ENCODE peak calls at places on chromosomes 3 and 15, in four cellular contexts. N is HepG2, K is A549, Z is K562. Y is an unnamed sample.

GRCh38 chr15:42721016-42721415 is 15.9 kb downstream of the CDAN1 start:
- DNase-seq in N (no peak), K (no peak), Z (no peak), Y (no peak)

GRCh38 chr15:67854358-67854757 is 14.5 kb upstream of the RNU6-1 start:
- DNase-seq in N (peak; percentile 72), K (no peak), Z (no peak), Y (no peak)

GRCh38 chr3:114519415-114519814 is 225.6 kb downstream of the TIGIT start:
- DNase-seq in N (no peak), K (peak; percentile 4), Z (no peak), Y (peak; percentile 17)

GRCh38 chr15:92524161-92524560 is 130.5 kb downstream of the ST8SIA2 start:
- DNase-seq in N (no peak), K (no peak), Z (no peak), Y (no peak)

GRCh38 chr3:113186566-113186965 is 24.8 kb upstream of the BOC start:
- DNase-seq in N (no peak), K (no peak), Z (no peak), Y (no peak)

GRCh38 chr3:8869613-8870012 is 93.7 kb downstream of the RAD18 start:
- DNase-seq in N (peak; percentile 77), K (peak; percentile 83), Z (no peak), Y (no peak)

GRCh38 chr15:43190178-43190577 is 5.0 kb downstream of the CCNDBP1 start:
- DNase-seq in N (no peak), K (no peak), Z (no peak), Y (no peak)

GRCh38 chr3:50324351-50325144 is 2.0 kb upstream of the HYAL2 start:
- DNase-seq in N (peak; percentile 88), K (peak; percentile 78), Z (peak; percentile 77), Y (peak; percentile 94)

GRCh38 chr3:41405466-41405865 is 206.2 kb downstream of the CTNNB1 start:
- DNase-seq in N (no peak), K (no peak), Z (no peak), Y (no peak)

GRCh38 chr15:99275525-99276128 is 24.3 kb downstream of the LRRC28 start:
- DNase-seq in N (no peak), K (no peak), Z (no peak), Y (peak; percentile 22)

GRCh38 chr3:127997961-127998360 is 54.3 kb upstream of the SEC61A1 start:
- DNase-seq in N (peak; percentile 90), K (no peak), Z (no peak), Y (no peak)

GRCh38 chr3:133464573-133464972 is 64.7 kb downstream of the BFSP2 start:
- DNase-seq in N (no peak), K (no peak), Z (no peak), Y (no peak)
- TF ChIP-seq USF2 in N (no peak), K (no peak), Z (no peak), Y (no peak)

GRCh38 chr3:46646700-46647099 is 34.4 kb downstream of the FAM240A start:
- DNase-seq in N (no peak), K (no peak), Z (no peak), Y (no peak)
- TF ChIP-seq HMGXB4 in N (no peak), K (no peak), Z (no peak), Y (no peak)

GRCh38 chr15:77507151-77507847 is 86.6 kb downstream of the HMG20A start:
- DNase-seq in N (no peak), K (no peak), Z (no peak), Y (no peak)
- TF ChIP-seq USF2 in N (no peak), K (no peak), Z (no peak), Y (no peak)

GRCh38 chr15:101675015-101675414 is 22.8 kb upstream of the TM2D3 start:
- DNase-seq in N (no peak), K (no peak), Z (no peak), Y (no peak)

GRCh38 chr15:101675796-101676582 is 23.8 kb upstream of the TM2D3 start:
- DNase-seq in N (no peak), K (peak; percentile 34), Z (no peak), Y (no peak)

GRCh38 chr15:101669744-101670143 is 17.6 kb upstream of the TM2D3 start:
- DNase-seq in N (no peak), K (no peak), Z (no peak), Y (no peak)

GRCh38 chr15:101676965-101677364 is 24.8 kb upstream of the TM2D3 start:
- DNase-seq in N (no peak), K (no peak), Z (no peak), Y (no peak)

DNA sequence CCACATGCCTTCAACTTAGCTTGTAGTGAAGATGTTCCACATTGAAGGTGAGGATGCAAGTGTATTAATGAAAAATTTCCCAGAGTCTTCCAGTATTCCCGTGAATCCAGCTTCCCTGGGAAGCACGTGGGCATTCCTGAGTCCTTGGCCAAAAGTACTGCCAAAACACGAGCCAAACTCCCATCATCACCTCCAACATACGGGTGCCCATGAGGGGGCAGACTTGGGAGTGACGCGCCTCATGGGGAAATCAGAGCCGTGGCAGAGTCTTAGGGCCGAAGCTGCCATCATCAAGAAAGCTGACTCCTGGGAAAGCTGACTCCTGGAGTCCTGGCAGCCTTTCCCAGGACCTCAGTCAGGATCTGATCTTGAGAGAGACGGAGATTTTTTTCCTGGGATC is 20.1 kb upstream of the TM2D3 start:
- DNase-seq in N (no peak), K (no peak), Z (no peak), Y (peak; percentile 17)
- TF ChIP-seq HMGXB4 in N (no peak), K (no peak), Z (no peak), Y (no peak)

GRCh38 chr3:142958707-142959106 is 4.8 kb downstream of the PAQR9 start:
- DNase-seq in N (no peak), K (peak; percentile 36), Z (peak; percentile 47), Y (no peak)
- TF ChIP-seq USF2 in N (no peak), K (no peak), Z (no peak), Y (no peak)

GRCh38 chr3:89104499-89104898 is 2.9 kb upstream of the EPHA3 start:
- DNase-seq in N (no peak), K (no peak), Z (no peak), Y (no peak)
- TF ChIP-seq HMGXB4 in N (no peak), K (no peak), Z (no peak), Y (no peak)

DNA sequence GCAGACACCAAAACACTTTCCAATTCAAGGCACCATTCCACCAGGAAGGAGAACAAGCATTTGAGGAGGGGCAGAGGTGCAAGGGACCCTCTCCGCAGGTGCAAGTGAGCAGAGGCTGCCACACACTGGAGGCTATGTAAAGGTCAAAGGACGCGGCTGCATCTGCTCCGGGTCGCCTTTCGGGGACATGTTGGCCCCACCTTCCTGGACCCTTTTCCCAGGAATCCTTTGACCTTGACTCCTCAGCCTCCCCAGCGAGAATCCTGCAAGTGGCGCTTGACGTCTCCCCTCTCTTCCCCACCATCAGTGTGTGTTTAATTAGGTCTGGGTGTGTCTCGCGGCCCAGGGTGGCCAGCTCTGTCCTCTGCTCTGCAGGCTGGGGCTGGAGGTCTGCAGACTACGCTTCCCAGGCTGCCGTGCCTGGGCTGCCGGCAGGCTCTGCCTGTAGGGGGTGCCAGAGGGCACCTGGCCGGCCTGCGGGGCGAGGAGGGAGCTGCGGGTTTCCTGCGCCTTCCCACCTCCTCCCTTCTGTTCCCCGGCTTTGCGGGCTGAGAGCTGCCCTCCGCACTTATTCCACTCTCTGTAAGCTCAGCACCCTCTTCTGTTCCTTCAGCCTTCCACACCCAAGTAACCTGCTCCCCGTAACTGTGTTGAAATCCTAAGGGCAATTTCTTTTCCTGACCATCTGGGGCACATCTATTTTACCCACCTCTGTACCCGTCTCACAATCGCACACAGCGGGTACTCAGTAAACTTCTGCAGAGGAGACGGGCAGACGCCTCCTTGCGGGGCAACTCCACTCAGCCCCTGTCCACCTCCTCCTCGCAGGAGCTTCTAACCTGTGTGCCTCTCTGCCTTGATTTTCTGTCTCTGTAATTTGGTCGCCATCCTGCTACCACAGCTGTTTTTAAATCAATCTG is 129.8 kb downstream of the NSMCE3 start:
- DNase-seq in N (no peak), K (peak; percentile 86), Z (peak; percentile 85), Y (peak; percentile 89)
- TF ChIP-seq USF2 in N (no peak), K (no peak), Z (no peak), Y (no peak)

DNA sequence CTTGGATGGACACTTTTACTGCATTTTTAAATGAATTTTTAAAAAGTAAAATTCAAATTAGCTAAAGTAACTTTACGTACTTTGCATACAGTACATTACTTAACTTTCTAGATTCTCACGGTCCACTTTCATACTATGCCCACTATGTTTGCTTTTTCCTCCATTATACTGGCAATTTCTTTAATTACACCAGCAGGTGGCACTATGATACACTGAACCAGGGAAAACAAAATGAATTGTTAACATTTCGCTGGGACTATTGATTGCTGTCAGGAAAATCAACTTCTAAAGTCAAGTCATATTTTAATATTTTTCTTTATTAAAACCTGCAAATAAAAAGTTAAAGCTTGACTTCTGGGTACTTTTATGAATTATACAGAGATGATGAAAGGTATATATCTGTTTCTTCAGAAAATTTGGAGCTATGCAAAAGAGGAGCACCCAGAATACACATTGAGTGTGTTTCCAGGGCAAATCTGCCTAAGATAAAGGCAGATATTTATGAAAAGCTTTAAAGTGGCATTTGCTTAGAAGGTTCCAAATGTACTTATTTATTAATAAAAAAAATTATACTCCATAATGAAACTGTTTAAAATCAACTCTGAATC is 21.8 kb upstream of the POU1F1 start:
- DNase-seq in N (peak; percentile 54), K (peak; percentile 16), Z (peak; percentile 16), Y (no peak)
- TF ChIP-seq HMGXB4 in N (no peak), K (no peak), Z (no peak), Y (no peak)